ENCODE peak calls at places on chromosomes 7 and 10, in four cellular contexts. One of them, this sample, is unnamed.
A peak's percentile ranks its signal among the peaks of the same experiment; 100 is the strongest.

GRCh38 chr10:22682237-22683192 is 31.9 kb downstream of the PIP4K2A start:
- DNase-seq in heart left ventricle: no peak
- DNase-seq in skeletal muscle cell: peak; percentile 41
- DNase-seq in tibial artery: no peak
- DNase-seq in this sample: no peak

GRCh38 chr10:118571123-118571522 is 24.3 kb downstream of the PRLHR start:
- DNase-seq in heart left ventricle: no peak
- DNase-seq in skeletal muscle cell: peak; percentile 44
- DNase-seq in tibial artery: peak; percentile 69
- DNase-seq in this sample: no peak

GRCh38 chr7:78587443-78588044 is 789.0 kb downstream of the PHTF2 start:
- DNase-seq in heart left ventricle: no peak
- DNase-seq in skeletal muscle cell: no peak
- DNase-seq in tibial artery: no peak
- DNase-seq in this sample: no peak

GRCh38 chr7:33849004-33849403 is 56.3 kb upstream of the BMPER start:
- DNase-seq in heart left ventricle: no peak
- DNase-seq in skeletal muscle cell: no peak
- DNase-seq in tibial artery: no peak
- DNase-seq in this sample: no peak

GRCh38 chr10:23200586-23200985 is 8.5 kb downstream of the PTF1A start:
- DNase-seq in heart left ventricle: no peak
- DNase-seq in skeletal muscle cell: no peak
- DNase-seq in tibial artery: no peak
- DNase-seq in this sample: no peak

GRCh38 chr10:121800831-121801230 is 127.0 kb downstream of the ATE1 start:
- DNase-seq in heart left ventricle: no peak
- DNase-seq in skeletal muscle cell: no peak
- DNase-seq in tibial artery: no peak
- DNase-seq in this sample: no peak

GRCh38 chr10:62687230-62687748 is 117.2 kb upstream of the ADO start:
- DNase-seq in heart left ventricle: no peak
- DNase-seq in skeletal muscle cell: no peak
- DNase-seq in tibial artery: no peak
- DNase-seq in this sample: no peak

GRCh38 chr7:116210345-116211005 is at the start of gene TES:
- DNase-seq in heart left ventricle: peak; percentile 70
- DNase-seq in skeletal muscle cell: no peak
- DNase-seq in tibial artery: peak; percentile 76
- DNase-seq in this sample: no peak

GRCh38 chr10:19917756-19918478 is 101.7 kb downstream of the PLXDC2 start:
- DNase-seq in heart left ventricle: no peak
- DNase-seq in skeletal muscle cell: no peak
- DNase-seq in tibial artery: no peak
- DNase-seq in this sample: no peak

GRCh38 chr7:90211391-90212148 is at the start of gene STEAP2:
- DNase-seq in heart left ventricle: peak; percentile 90
- DNase-seq in skeletal muscle cell: peak; percentile 84
- DNase-seq in tibial artery: peak; percentile 96
- DNase-seq in this sample: peak; percentile 61

GRCh38 chr10:126889421-126889820 is 15.8 kb upstream of the DOCK1 start:
- DNase-seq in heart left ventricle: no peak
- DNase-seq in skeletal muscle cell: no peak
- DNase-seq in tibial artery: no peak
- DNase-seq in this sample: no peak

GRCh38 chr10:32259551-32259950 is 87.4 kb downstream of the EPC1 start:
- DNase-seq in heart left ventricle: no peak
- DNase-seq in skeletal muscle cell: no peak
- DNase-seq in tibial artery: no peak
- DNase-seq in this sample: no peak

GRCh38 chr10:49634053-49634660 is 20.3 kb downstream of the CHAT start:
- DNase-seq in heart left ventricle: no peak
- DNase-seq in skeletal muscle cell: no peak
- DNase-seq in tibial artery: peak; percentile 25
- DNase-seq in this sample: no peak

GRCh38 chr10:1664565-1664964 is 72.8 kb downstream of the ADARB2 start:
- DNase-seq in heart left ventricle: no peak
- DNase-seq in skeletal muscle cell: no peak
- DNase-seq in tibial artery: peak; percentile 21
- DNase-seq in this sample: no peak

GRCh38 chr10:114548662-114549061 is 109.4 kb downstream of the ABLIM1 start:
- DNase-seq in heart left ventricle: no peak
- DNase-seq in skeletal muscle cell: no peak
- DNase-seq in tibial artery: no peak
- DNase-seq in this sample: peak; percentile 32

GRCh38 chr10:89073719-89074118 is 83.1 kb downstream of the FAS start:
- DNase-seq in heart left ventricle: no peak
- DNase-seq in skeletal muscle cell: no peak
- DNase-seq in tibial artery: no peak
- DNase-seq in this sample: no peak

GRCh38 chr10:130403153-130403890 is 267.1 kb downstream of the GLRX3 start:
- DNase-seq in heart left ventricle: no peak
- DNase-seq in skeletal muscle cell: no peak
- DNase-seq in tibial artery: no peak
- DNase-seq in this sample: no peak

GRCh38 chr10:43308986-43309385 is 42.1 kb upstream of the RASGEF1A start:
- DNase-seq in heart left ventricle: no peak
- DNase-seq in skeletal muscle cell: no peak
- DNase-seq in tibial artery: peak; percentile 24
- DNase-seq in this sample: no peak

GRCh38 chr10:122830273-122830964 is 15.2 kb downstream of the CUZD1 start:
- DNase-seq in heart left ventricle: no peak
- DNase-seq in skeletal muscle cell: no peak
- DNase-seq in tibial artery: no peak
- DNase-seq in this sample: no peak

GRCh38 chr10:83957168-83957750 is 182.1 kb upstream of the GHITM start:
- DNase-seq in heart left ventricle: no peak
- DNase-seq in skeletal muscle cell: no peak
- DNase-seq in tibial artery: no peak
- DNase-seq in this sample: no peak

GRCh38 chr7:93938293-93938692 is 16.8 kb downstream of the GNG11 start:
- DNase-seq in heart left ventricle: no peak
- DNase-seq in skeletal muscle cell: no peak
- DNase-seq in tibial artery: no peak
- DNase-seq in this sample: no peak

GRCh38 chr7:121752706-121753105 is 120.3 kb upstream of the PTPRZ1 start:
- DNase-seq in heart left ventricle: no peak
- DNase-seq in skeletal muscle cell: no peak
- DNase-seq in tibial artery: no peak
- DNase-seq in this sample: no peak

GRCh38 chr10:76336213-76336963 is 905.0 kb downstream of the LRMDA start:
- DNase-seq in heart left ventricle: peak; percentile 30
- DNase-seq in skeletal muscle cell: peak; percentile 85
- DNase-seq in tibial artery: no peak
- DNase-seq in this sample: peak; percentile 83

GRCh38 chr10:11875183-11875498 is 52.0 kb downstream of the PROSER2 start:
- DNase-seq in heart left ventricle: no peak
- DNase-seq in skeletal muscle cell: no peak
- DNase-seq in tibial artery: no peak
- DNase-seq in this sample: no peak

GRCh38 chr10:24254180-24254579 is 45.2 kb downstream of the KIAA1217 start:
- DNase-seq in heart left ventricle: no peak
- DNase-seq in skeletal muscle cell: no peak
- DNase-seq in tibial artery: no peak
- DNase-seq in this sample: no peak

GRCh38 chr10:119666709-119667004 is 15.5 kb downstream of the BAG3 start:
- DNase-seq in heart left ventricle: no peak
- DNase-seq in skeletal muscle cell: no peak
- DNase-seq in tibial artery: no peak
- DNase-seq in this sample: no peak

GRCh38 chr7:7668708-7669107 is 28.2 kb downstream of the UMAD1 start:
- DNase-seq in heart left ventricle: no peak
- DNase-seq in skeletal muscle cell: no peak
- DNase-seq in tibial artery: no peak
- DNase-seq in this sample: no peak

GRCh38 chr7:47792521-47793121 is 155.6 kb downstream of the PKD1L1 start:
- DNase-seq in heart left ventricle: no peak
- DNase-seq in skeletal muscle cell: no peak
- DNase-seq in tibial artery: no peak
- DNase-seq in this sample: no peak

GRCh38 chr7:154795437-154795836 is 207.5 kb downstream of the PAXIP1 start:
- DNase-seq in heart left ventricle: no peak
- DNase-seq in skeletal muscle cell: no peak
- DNase-seq in tibial artery: no peak
- DNase-seq in this sample: no peak

GRCh38 chr10:35536789-35537188 is 68.4 kb upstream of the GJD4 start:
- DNase-seq in heart left ventricle: no peak
- DNase-seq in skeletal muscle cell: no peak
- DNase-seq in tibial artery: no peak
- DNase-seq in this sample: no peak

GRCh38 chr7:142459557-142459963 is 201.7 kb upstream of the PRSS58 start:
- DNase-seq in heart left ventricle: no peak
- DNase-seq in skeletal muscle cell: peak; percentile 63
- DNase-seq in tibial artery: no peak
- DNase-seq in this sample: peak; percentile 77